ENCODE peak calls at places on chromosomes 7 and 10, in ten cellular contexts. Z is lower leg skin, C is K562, N is ovary, K is transverse colon, Y is adrenal gland, J is GM12878, W is tibial nerve, G is gastrocnemius medialis, R is stomach. V is an unnamed sample.

GRCh38 chr7:99019523-99020412 is 124.1 kb downstream of the SMURF1 start:
- DNase-seq in Z (no peak), Y (no peak), W (no peak), N (no peak), K (no peak), J (no peak), C (no peak), R (peak), G (peak), V (no peak)

GRCh38 chr10:112658900-112659328 is 211.9 kb downstream of the VTI1A start:
- DNase-seq in J (no peak), K (no peak), Y (no peak), Z (no peak), W (no peak), N (no peak), G (no peak), C (no peak), R (no peak), V (peak)

GRCh38 chr10:29658984-29659769 is 24.4 kb upstream of the SVIL start:
- DNase-seq in N (peak), J (peak), W (no peak), G (peak), R (peak), C (no peak), Z (peak), Y (peak), K (peak), V (peak)

GRCh38 chr10:63421591-63421990 is 44.2 kb downstream of the JMJD1C start:
- DNase-seq in J (peak), N (no peak), K (no peak), C (no peak), Z (no peak), W (no peak), R (no peak), Y (no peak), G (no peak), V (no peak)

GRCh38 chr7:112110175-112110574 is 96.0 kb downstream of the DOCK4 start:
- DNase-seq in G (no peak), N (no peak), Z (no peak), C (no peak), R (no peak), W (no peak), J (no peak), Y (no peak), K (no peak), V (no peak)

GRCh38 chr10:43351301-43351700 is 20.1 kb upstream of the FXYD4 start:
- DNase-seq in Z (no peak), N (no peak), R (no peak), K (no peak), Y (no peak), C (no peak), G (no peak), J (no peak), W (no peak), V (no peak)

GRCh38 chr7:107966701-107967100 is 36.3 kb downstream of the LAMB1 start:
- DNase-seq in N (no peak), Z (no peak), J (no peak), W (no peak), C (no peak), K (no peak), R (no peak), G (no peak), Y (no peak), V (peak)

GRCh38 chr10:104274762-104275721 is 6.1 kb downstream of the GSTO2 start:
- DNase-seq in N (peak), K (peak), Y (peak), Z (no peak), W (no peak), R (peak), G (no peak), J (no peak), C (peak), V (peak)

GRCh38 chr7:876972-877311 is 588 bp downstream of the GET4 start:
- DNase-seq in Y (peak), R (no peak), G (no peak), K (no peak), Z (peak), N (no peak), W (no peak), C (no peak), J (no peak), V (peak)

GRCh38 chr7:103929808-103930415 is 59.5 kb downstream of the RELN start:
- DNase-seq in G (no peak), Z (no peak), Y (no peak), J (no peak), N (no peak), R (no peak), W (no peak), K (no peak), C (no peak), V (no peak)

GRCh38 chr7:34062341-34062740 is 157.0 kb downstream of the BMPER start:
- DNase-seq in G (no peak), Z (no peak), J (no peak), W (no peak), C (no peak), N (no peak), K (no peak), R (no peak), Y (no peak), V (no peak)

GRCh38 chr7:25119102-25119501 is 6.0 kb downstream of the CYCS start:
- DNase-seq in R (no peak), G (no peak), Y (no peak), Z (no peak), K (no peak), C (no peak), N (no peak), J (no peak), W (no peak), V (no peak)

GRCh38 chr7:25125137-25125946 is at the start of gene CYCS:
- DNase-seq in G (peak), Y (peak), R (peak), Z (peak), J (peak), N (peak), W (peak), K (peak), C (peak), V (peak)

GRCh38 chr7:25124485-25125136 is 449 bp downstream of the CYCS start:
- DNase-seq in W (no peak), N (peak), Y (no peak), G (peak), Z (no peak), C (peak), J (no peak), K (no peak), R (no peak), V (no peak)

GRCh38 chr7:25121599-25121998 is 3.5 kb downstream of the CYCS start:
- DNase-seq in G (no peak), W (no peak), J (no peak), N (no peak), C (no peak), Z (no peak), K (no peak), Y (no peak), R (no peak), V (no peak)

DNA sequence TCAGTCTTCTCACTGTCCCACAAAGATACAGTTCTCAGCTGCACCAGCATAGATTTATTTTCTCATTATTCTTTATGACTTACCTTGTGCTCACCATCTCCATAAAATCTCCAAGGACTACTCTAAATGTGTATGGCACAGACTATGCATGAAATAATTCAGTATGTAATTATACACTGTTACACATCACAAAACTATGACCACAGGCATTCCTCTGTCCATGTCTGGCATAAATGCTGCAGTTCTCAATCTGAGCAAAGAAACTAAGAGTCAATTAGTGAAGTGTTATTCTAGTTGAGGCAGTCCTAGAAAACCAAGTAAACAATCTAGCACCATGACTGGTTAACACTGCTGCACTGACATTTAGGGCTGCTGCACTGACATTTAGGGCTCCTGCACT is 2.7 kb downstream of the CYCS start:
- DNase-seq in W (no peak), K (no peak), Y (no peak), Z (no peak), R (no peak), G (no peak), N (no peak), J (no peak), C (no peak), V (no peak)
- TF ChIP-seq POLR2A in W (no peak), K (no peak), Y (no peak), Z (no peak), R (no peak), G (no peak), N (no peak), J (no peak), C (no peak), V (no peak)

GRCh38 chr7:139340037-139340807 is 915 bp upstream of the FMC1 start:
- DNase-seq in K (peak), R (peak), J (peak), Y (peak), N (peak), W (peak), G (peak), Z (peak), C (peak), V (peak)
- TF ChIP-seq POLR2A in K (peak), R (no peak), J (peak), Y (no peak), N (peak), W (peak), G (peak), Z (no peak), C (peak), V (peak)

DNA sequence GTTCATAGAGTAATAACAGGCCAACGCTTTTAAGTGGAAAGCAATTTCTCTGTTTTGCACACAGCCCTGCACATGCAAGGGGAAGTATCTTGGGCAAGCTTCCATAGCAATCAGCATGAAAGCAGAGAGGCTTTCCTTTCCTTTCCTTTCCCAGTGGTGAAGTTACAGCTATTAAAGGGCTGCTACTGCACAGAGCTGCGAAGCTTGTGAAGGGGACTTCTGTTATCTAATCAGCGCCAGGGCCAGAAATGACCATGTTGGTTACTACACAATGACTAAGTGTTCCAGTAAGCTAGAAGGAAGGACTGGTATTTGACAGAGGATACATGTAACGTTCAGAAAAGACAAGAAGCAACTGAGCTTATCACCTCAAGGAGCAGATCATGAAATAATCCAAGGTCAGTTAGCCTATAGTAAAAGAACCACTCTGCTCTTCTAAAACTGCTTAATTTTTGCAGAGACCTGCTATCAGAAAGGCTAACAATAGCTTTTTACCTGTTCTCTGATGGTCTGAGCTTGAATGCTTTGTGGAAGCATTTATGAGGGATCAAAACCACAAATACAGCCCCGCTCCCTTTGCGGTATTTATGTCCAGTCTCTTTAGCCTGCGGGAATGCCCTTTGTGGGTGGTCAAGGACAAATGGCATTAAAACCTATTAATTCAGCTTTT is 45.9 kb downstream of the SGMS1 start:
- DNase-seq in Z (no peak), C (peak), J (no peak), N (no peak), K (peak), W (no peak), G (no peak), Y (peak), R (peak), V (no peak)
- TF ChIP-seq POLR2A in Z (no peak), C (peak), J (no peak), N (no peak), K (no peak), W (no peak), G (no peak), Y (no peak), R (no peak), V (no peak)

GRCh38 chr7:24755541-24756416 is 1.5 kb downstream of the GSDME start:
- DNase-seq in Y (no peak), R (no peak), G (no peak), N (no peak), W (no peak), C (no peak), Z (no peak), J (peak), K (no peak), V (peak)
- TF ChIP-seq POLR2A in Y (no peak), R (no peak), G (no peak), N (no peak), W (no peak), C (no peak), Z (no peak), J (no peak), K (no peak), V (no peak)

GRCh38 chr10:95756796-95757657 is 1.1 kb downstream of the ENTPD1 start:
- DNase-seq in K (no peak), W (no peak), G (no peak), C (no peak), J (peak), Y (no peak), Z (no peak), N (no peak), R (no peak), V (no peak)

GRCh38 chr10:95756061-95756751 is at the start of gene ENTPD1:
- DNase-seq in J (peak), W (no peak), Y (peak), C (no peak), N (no peak), Z (no peak), G (no peak), K (peak), R (no peak), V (no peak)

GRCh38 chr10:95759233-95759826 is 3.4 kb downstream of the ENTPD1 start:
- DNase-seq in Z (no peak), C (no peak), N (no peak), W (no peak), K (no peak), J (no peak), Y (no peak), G (no peak), R (no peak), V (no peak)

GRCh38 chr10:95758351-95759025 is 2.5 kb downstream of the ENTPD1 start:
- DNase-seq in R (no peak), K (peak), C (peak), W (no peak), Z (no peak), Y (no peak), J (peak), N (no peak), G (no peak), V (no peak)

GRCh38 chr10:95755511-95756004 is 405 bp upstream of the ENTPD1 start:
- DNase-seq in N (no peak), Y (peak), G (peak), W (no peak), J (peak), R (peak), K (peak), C (no peak), Z (no peak), V (no peak)
- TF ChIP-seq POLR2A in N (no peak), Y (no peak), G (peak), W (peak), J (peak), R (no peak), K (peak), C (no peak), Z (no peak), V (no peak)

DNA sequence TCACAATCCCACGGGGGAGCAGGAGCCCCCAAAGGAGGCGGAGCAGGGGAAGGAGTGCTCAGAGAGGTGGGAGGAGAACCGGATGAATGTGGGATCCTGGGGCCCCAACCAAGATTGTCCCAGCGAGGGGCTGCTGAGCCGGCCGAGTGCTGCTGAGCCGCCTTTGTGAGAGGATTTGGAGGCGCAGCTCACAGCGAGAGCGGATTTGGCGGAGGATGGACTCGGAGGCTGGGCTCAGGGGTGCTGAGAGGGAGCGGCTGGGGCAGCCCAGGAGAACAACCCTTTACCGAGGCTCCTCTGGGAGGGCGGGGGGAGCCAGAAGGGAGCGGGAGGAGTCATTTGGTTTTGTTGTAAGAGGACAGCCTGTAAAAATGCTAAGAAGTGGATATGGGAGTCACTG is 23.0 kb downstream of the GHRHR start:
- DNase-seq in J (no peak), Y (no peak), Z (no peak), C (no peak), N (no peak), W (no peak), R (no peak), G (no peak), K (no peak), V (no peak)
- TF ChIP-seq POLR2A in J (no peak), Y (no peak), Z (no peak), C (no peak), N (no peak), W (no peak), R (no peak), G (no peak), K (no peak), V (no peak)

DNA sequence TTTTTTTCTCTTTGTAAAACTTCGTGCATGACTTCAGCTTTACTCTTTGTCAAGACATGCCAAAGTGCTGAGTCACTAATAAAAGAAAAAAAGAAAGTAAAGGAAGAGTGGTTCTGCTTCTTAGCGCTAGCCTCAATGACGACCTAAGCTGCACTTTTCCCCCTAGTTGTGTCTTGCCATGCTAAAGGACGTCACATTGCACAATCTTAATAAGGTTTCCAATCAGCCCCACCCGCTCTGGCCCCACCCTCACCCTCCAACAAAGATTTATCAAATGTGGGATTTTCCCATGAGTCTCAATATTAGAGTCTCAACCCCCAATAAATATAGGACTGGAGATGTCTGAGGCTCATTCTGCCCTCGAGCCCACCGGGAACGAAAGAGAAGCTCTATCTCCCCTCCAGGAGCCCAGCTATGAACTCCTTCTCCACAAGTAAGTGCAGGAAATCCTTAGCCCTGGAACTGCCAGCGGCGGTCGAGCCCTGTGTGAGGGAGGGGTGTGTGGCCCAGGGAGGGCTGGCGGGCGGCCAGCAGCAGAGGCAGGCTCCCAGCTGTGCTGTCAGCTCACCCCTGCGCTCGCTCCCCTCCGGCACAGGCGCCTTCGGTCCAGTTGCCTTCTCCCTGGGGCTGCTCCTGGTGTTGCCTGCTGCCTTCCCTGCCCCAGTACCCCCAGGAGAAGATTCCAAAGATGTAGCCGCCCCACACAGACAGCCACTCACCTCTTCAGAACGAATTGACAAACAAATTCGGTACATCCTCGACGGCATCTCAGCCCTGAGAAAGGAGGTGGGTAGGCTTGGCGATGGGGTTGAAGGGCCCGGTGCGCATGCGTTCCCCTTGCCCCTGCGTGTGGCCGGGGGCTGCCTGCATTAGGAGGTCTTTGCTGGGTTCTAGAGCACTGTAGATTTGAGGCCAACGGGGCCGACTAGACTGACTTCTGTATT is at the start of gene IL6:
- DNase-seq in C (peak), Z (peak), J (no peak), W (peak), G (peak), N (peak), K (peak), R (peak), Y (peak), V (peak)
- TF ChIP-seq POLR2A in C (no peak), Z (no peak), J (no peak), W (no peak), G (no peak), N (no peak), K (no peak), R (no peak), Y (no peak), V (no peak)

GRCh38 chr10:17429490-17429889 is 24.9 kb downstream of the ST8SIA6 start:
- DNase-seq in K (no peak), J (no peak), W (no peak), C (no peak), R (no peak), Z (no peak), N (no peak), G (no peak), Y (no peak), V (no peak)

GRCh38 chr10:17430647-17431355 is 23.6 kb downstream of the ST8SIA6 start:
- DNase-seq in Y (peak), K (peak), J (no peak), R (peak), Z (peak), G (peak), C (peak), W (peak), N (peak), V (no peak)

GRCh38 chr10:17428096-17428615 is 26.2 kb downstream of the ST8SIA6 start:
- DNase-seq in C (no peak), G (no peak), R (no peak), Y (no peak), N (no peak), W (no peak), J (no peak), Z (no peak), K (no peak), V (no peak)

GRCh38 chr10:17427201-17427600 is 27.2 kb downstream of the ST8SIA6 start:
- DNase-seq in N (no peak), K (no peak), Z (no peak), Y (no peak), R (no peak), C (no peak), J (no peak), W (no peak), G (no peak), V (no peak)

DNA sequence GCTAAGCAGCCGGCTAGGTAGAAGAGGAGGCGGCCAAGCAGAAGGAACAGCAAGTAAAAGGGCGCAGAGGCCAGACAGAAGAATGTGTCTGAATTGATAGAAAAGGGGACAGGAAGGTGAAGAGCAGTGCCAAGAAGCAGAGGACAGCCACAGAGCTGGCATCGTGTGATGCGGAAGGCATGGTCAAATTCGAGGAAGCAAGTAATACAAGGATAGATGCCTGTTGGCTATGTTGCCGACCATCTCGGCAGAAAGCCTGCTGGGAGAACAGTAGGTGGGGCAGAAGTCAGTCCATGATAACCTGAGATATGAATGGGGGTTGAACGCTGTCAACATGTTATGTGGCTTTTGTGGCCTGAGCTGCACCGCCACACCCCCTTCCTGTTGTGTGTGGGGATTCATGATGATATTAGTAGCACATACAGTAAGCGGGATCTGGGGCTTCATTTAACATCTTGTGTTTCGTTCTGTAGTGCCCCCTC is 25.7 kb downstream of the ST8SIA6 start:
- DNase-seq in R (no peak), Y (no peak), W (no peak), Z (no peak), K (peak), J (no peak), G (no peak), C (peak), N (no peak), V (no peak)
- TF ChIP-seq POLR2A in R (no peak), Y (no peak), W (no peak), Z (no peak), K (no peak), J (no peak), G (no peak), C (peak), N (no peak), V (no peak)

GRCh38 chr7:45001138-45001694 is 1.2 kb downstream of the CCM2 start:
- DNase-seq in W (no peak), C (peak), Y (peak), R (no peak), Z (no peak), J (no peak), N (no peak), K (peak), G (no peak), V (peak)
- TF ChIP-seq POLR2A in W (no peak), C (peak), Y (no peak), R (no peak), Z (no peak), J (peak), N (no peak), K (no peak), G (no peak), V (no peak)

V was measured in H54.